ENCODE peak calls at places on chromosomes 16 and 17, in four cellular contexts. Y is nephron progenitor cell; K is amniotic stem cell; C is CD8-positive, alpha-beta memory T cell. W is an unnamed sample.

GRCh38 chr16:17476414-17477259 is 5.9 kb upstream of the XYLT1 start:
- DNase-seq in K (peak; percentile 61), C (peak; percentile 58), Y (peak; percentile 50), W (no peak)

GRCh38 chr17:66619196-66619595 is 215.7 kb upstream of the CACNG5 start:
- DNase-seq in Y (no peak), C (no peak), K (no peak), W (no peak)

GRCh38 chr16:64437706-64438329 is 684.0 kb downstream of the CDH11 start:
- DNase-seq in K (no peak), C (no peak), Y (no peak), W (no peak)

GRCh38 chr16:50534091-50534490 is 14.1 kb upstream of the NKD1 start:
- DNase-seq in C (no peak), Y (no peak), K (no peak), W (no peak)

GRCh38 chr16:56252835-56253234 is 61.5 kb downstream of the GNAO1 start:
- DNase-seq in C (no peak), K (no peak), Y (no peak), W (no peak)

GRCh38 chr17:31736855-31737625 is 122.0 kb downstream of the COPRS start:
- DNase-seq in K (no peak), C (no peak), Y (no peak), W (no peak)

GRCh38 chr17:31321971-31322370 is 549 bp upstream of the EVI2A start:
- DNase-seq in K (no peak), C (peak; percentile 60), Y (no peak), W (no peak)

GRCh38 chr17:81934850-81935708 is 2.0 kb downstream of the PYCR1 start:
- DNase-seq in K (no peak), Y (no peak), C (no peak), W (no peak)

GRCh38 chr16:75644240-75645012 is 3.0 kb downstream of the KARS1 start:
- DNase-seq in C (no peak), Y (no peak), K (no peak), W (no peak)